ENCODE peak calls at places on chromosomes 7 and 10, in nine cellular contexts. R, Z, U, I, B, O, A, E and H are unnamed samples.
A peak's percentile ranks its signal among the peaks of the same experiment; 100 is the strongest.

GRCh38 chr10:21184216-21184615 is 287.1 kb upstream of the NEBL start:
- DNase-seq in R (no peak), Z (no peak), U (peak; percentile 53), I (no peak), B (no peak), O (no peak), A (no peak), E (no peak), H (no peak)

GRCh38 chr7:140552240-140552679 is 73.0 kb upstream of the MKRN1 start:
- DNase-seq in R (no peak), Z (no peak), U (no peak), I (no peak), B (no peak), O (no peak), A (no peak), E (no peak), H (no peak)

GRCh38 chr10:132986076-132986475 is 43.7 kb upstream of the CFAP46 start:
- DNase-seq in R (no peak), Z (no peak), U (no peak), I (no peak), B (no peak), O (no peak), A (no peak), E (no peak), H (no peak)

GRCh38 chr7:29877196-29877595 is 70.9 kb downstream of the WIPF3 start:
- DNase-seq in R (no peak), Z (no peak), U (peak; percentile 48), I (no peak), B (no peak), O (no peak), A (no peak), E (no peak), H (no peak)

GRCh38 chr7:125747966-125748365 is 818.3 kb upstream of the POT1 start:
- DNase-seq in R (no peak), Z (no peak), U (no peak), I (no peak), B (no peak), O (no peak), A (no peak), E (no peak), H (no peak)

GRCh38 chr7:1458676-1459511 is at the start of gene MICALL2:
- DNase-seq in R (peak; percentile 38), Z (peak; percentile 66), U (peak; percentile 92), I (no peak), B (peak; percentile 81), O (peak; percentile 19), A (peak; percentile 60), E (peak; percentile 42), H (no peak)

GRCh38 chr10:86651631-86652331 is 2.6 kb upstream of the OPN4 start:
- DNase-seq in R (no peak), Z (peak; percentile 41), U (no peak), I (no peak), B (no peak), O (no peak), A (peak; percentile 29), E (no peak), H (no peak)

GRCh38 chr10:131972474-131973071 is 9.2 kb downstream of the BNIP3 start:
- DNase-seq in R (no peak), Z (no peak), U (no peak), I (no peak), B (peak; percentile 57), O (no peak), A (no peak), E (no peak), H (no peak)

GRCh38 chr7:26166681-26167266 is 14.8 kb downstream of the NFE2L3 start:
- DNase-seq in R (no peak), Z (no peak), U (no peak), I (no peak), B (peak; percentile 55), O (no peak), A (no peak), E (no peak), H (no peak)

GRCh38 chr7:5429857-5430611 is 6.4 kb upstream of the TNRC18 start:
- DNase-seq in R (no peak), Z (peak; percentile 78), U (peak; percentile 61), I (no peak), B (no peak), O (no peak), A (peak; percentile 64), E (no peak), H (peak; percentile 79)

GRCh38 chr10:62794306-62794705 is 10.2 kb upstream of the ADO start:
- DNase-seq in R (no peak), Z (no peak), U (peak; percentile 33), I (no peak), B (no peak), O (no peak), A (no peak), E (no peak), H (no peak)

GRCh38 chr10:110414563-110415309 is 83.0 kb upstream of the DUSP5 start:
- DNase-seq in R (no peak), Z (no peak), U (peak; percentile 94), I (no peak), B (peak; percentile 97), O (peak; percentile 81), A (peak; percentile 62), E (no peak), H (no peak)

GRCh38 chr10:97127960-97128850 is 57.6 kb downstream of the SLIT1 start:
- DNase-seq in R (no peak), Z (no peak), U (peak; percentile 5), I (no peak), B (peak; percentile 71), O (no peak), A (no peak), E (no peak), H (peak; percentile 51)